ENCODE peak calls at places on chromosomes 2 and 18, in four cellular contexts. T is neuronal stem cell, W is H9, H is IMR-90. L is an unnamed sample.

GRCh38 chr2:104872866-104873688 is 19.2 kb downstream of the POU3F3 start:
- DNase-seq in H (peak), W (peak), T (peak), L (peak)

GRCh38 chr2:120858764-120859525 is 123.3 kb downstream of the GLI2 start:
- DNase-seq in H (no peak), T (peak), W (peak), L (peak)

GRCh38 chr2:235088608-235089020 is 136.8 kb downstream of the SH3BP4 start:
- DNase-seq in T (peak), W (no peak), H (no peak), L (peak)

GRCh38 chr2:130756041-130756720 is 841 bp downstream of the AMER3 start:
- DNase-seq in W (peak), H (no peak), T (peak), L (peak)

GRCh38 chr2:113876503-113877387 is 13.1 kb upstream of the ACTR3 start:
- DNase-seq in T (no peak), H (no peak), W (peak), L (peak)

GRCh38 chr2:219612605-219613286 is 14.7 kb upstream of the SLC4A3 start:
- DNase-seq in H (no peak), T (no peak), W (no peak), L (no peak)

GRCh38 chr2:189210250-189211075 is 30.9 kb upstream of the COL5A2 start:
- DNase-seq in H (peak), T (no peak), W (no peak), L (peak)

GRCh38 chr2:33126973-33127372 is 180.2 kb downstream of the LTBP1 start:
- DNase-seq in W (no peak), T (no peak), H (peak), L (no peak)

GRCh38 chr18:4455113-4455811 is at the start of gene DLGAP1:
- DNase-seq in W (peak), T (peak), H (no peak), L (peak)

GRCh38 chr2:170432823-170433222 is 254.9 kb downstream of the MYO3B start:
- DNase-seq in W (no peak), H (no peak), T (no peak), L (no peak)

GRCh38 chr2:18435425-18436037 is 124.9 kb downstream of the RDH14 start:
- DNase-seq in H (peak), T (peak), W (no peak), L (peak)

GRCh38 chr2:207087046-207087902 is 78.5 kb downstream of the KLF7 start:
- DNase-seq in T (no peak), W (no peak), H (no peak), L (no peak)

GRCh38 chr2:207082619-207083018 is 83.1 kb downstream of the KLF7 start:
- DNase-seq in H (no peak), W (no peak), T (no peak), L (no peak)

GRCh38 chr2:207086136-207086535 is 79.6 kb downstream of the KLF7 start:
- DNase-seq in H (no peak), W (no peak), T (no peak), L (no peak)

GRCh38 chr2:207085110-207085509 is 80.6 kb downstream of the KLF7 start:
- DNase-seq in T (no peak), W (no peak), H (no peak), L (no peak)

DNA sequence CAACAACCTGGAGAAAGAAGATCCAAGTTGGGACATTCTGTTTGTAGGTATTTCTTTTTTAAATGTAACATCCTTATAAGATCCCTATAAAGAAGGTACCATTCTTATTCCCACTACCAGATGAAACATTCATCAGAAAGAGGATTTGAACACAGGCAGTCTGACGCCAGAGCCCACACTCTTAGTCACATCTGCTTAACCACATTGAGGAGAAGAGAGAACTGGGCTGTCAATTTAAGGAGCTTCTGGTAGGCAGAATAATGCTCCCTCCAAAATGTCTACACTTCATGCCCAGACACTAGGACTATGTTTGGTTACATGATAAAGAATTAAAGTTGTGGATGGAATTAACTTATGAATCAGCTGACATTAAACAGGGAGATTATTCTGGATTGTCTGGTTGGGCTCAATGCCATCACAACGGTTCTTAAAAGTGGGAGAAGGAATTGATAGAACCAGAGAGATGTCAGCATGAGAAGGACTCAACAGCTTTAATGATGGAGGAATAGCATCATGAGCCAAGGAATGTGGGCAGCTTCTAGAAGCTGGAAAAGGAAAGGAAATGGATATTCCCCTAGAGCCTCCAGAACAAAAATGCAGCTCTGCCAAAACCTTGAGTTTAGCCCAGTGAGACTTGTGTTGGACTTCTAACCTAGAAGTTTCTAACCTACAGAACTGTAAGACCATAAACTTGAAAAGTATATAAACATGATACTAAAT is 82.2 kb downstream of the KLF7 start:
- DNase-seq in T (no peak), H (no peak), W (no peak), L (no peak)
- H2AK5ac ChIP-seq in T (no peak), H (no peak), W (no peak), L (no peak)

GRCh38 chr2:128879161-128879560 is 560.5 kb upstream of the HS6ST1 start:
- DNase-seq in H (no peak), W (peak), T (peak), L (peak)
- H3K27ac ChIP-seq in H (no peak), W (no peak), T (peak), L (no peak)

GRCh38 chr2:43019536-43020183 is 206.7 kb downstream of the ZFP36L2 start:
- DNase-seq in W (no peak), H (no peak), T (no peak), L (no peak)

GRCh38 chr2:43020296-43020695 is 206.1 kb downstream of the ZFP36L2 start:
- DNase-seq in T (no peak), H (no peak), W (no peak), L (no peak)

GRCh38 chr2:43022896-43023295 is 203.5 kb downstream of the ZFP36L2 start:
- DNase-seq in H (no peak), W (no peak), T (no peak), L (no peak)

GRCh38 chr2:43021791-43022500 is 204.5 kb downstream of the ZFP36L2 start:
- DNase-seq in W (peak), H (no peak), T (no peak), L (peak)

DNA sequence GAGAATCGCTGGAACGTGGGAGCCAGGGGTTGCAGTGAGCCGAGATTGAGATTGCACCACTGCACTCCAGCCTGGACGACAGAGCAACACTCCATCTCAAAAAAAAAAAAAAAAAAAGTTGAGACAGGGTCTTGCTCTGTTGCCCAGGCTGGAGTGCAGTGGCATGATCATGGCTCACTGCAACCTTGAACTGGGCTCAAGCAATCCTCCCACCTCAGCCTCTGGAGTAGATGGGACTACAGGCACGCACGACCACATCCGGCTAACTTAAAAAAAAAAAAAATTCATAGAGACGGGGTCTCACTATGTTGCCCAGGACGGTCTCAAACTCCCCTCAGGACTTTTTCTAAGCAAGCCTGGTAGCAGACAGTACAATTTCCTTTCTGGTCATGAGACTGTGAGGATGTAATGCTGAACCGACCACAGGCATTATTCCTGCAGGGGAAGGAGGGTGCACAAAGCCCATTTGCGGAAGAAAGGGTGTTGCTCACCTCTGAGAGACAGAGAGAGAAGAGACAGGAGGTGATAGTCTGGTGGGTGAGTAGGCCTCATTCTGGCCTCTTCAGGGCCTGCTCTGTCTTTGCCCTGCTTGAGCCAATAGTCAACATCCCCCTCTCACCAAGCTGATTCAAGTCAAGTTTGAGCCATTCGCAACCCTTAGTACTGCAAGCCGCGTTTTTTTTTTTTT is 205.3 kb downstream of the ZFP36L2 start:
- DNase-seq in T (no peak), H (no peak), W (no peak), L (peak)
- H2AK5ac ChIP-seq in T (no peak), H (no peak), W (no peak), L (no peak)

GRCh38 chr2:127901339-127902072 is 15.8 kb upstream of the AMMECR1L start:
- DNase-seq in H (peak), W (no peak), T (no peak), L (no peak)
- H3K27ac ChIP-seq in H (no peak), W (no peak), T (no peak), L (no peak)

DNA sequence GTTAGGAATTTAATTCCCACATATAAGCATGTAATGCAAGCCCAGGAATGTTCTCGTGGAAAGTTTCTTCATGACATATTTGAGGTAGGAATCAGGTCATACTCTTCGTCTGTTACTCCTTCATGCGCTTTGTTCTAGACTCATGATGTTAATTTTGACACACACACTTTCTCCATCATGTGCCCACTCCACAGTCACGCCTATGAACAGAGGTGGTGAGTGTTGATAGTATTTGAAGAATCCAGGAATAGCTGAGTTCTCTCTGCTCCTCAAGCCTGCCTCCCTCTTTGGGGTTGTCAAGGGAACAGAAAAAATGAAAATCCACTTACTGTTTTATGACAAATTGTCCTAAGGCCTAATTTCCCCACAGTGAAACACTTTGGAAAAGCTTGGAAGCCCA is 117.3 kb upstream of the SERPINE2 start:
- DNase-seq in T (no peak), H (no peak), W (no peak), L (no peak)
- H2AK5ac ChIP-seq in T (no peak), H (no peak), W (no peak), L (peak)

DNA sequence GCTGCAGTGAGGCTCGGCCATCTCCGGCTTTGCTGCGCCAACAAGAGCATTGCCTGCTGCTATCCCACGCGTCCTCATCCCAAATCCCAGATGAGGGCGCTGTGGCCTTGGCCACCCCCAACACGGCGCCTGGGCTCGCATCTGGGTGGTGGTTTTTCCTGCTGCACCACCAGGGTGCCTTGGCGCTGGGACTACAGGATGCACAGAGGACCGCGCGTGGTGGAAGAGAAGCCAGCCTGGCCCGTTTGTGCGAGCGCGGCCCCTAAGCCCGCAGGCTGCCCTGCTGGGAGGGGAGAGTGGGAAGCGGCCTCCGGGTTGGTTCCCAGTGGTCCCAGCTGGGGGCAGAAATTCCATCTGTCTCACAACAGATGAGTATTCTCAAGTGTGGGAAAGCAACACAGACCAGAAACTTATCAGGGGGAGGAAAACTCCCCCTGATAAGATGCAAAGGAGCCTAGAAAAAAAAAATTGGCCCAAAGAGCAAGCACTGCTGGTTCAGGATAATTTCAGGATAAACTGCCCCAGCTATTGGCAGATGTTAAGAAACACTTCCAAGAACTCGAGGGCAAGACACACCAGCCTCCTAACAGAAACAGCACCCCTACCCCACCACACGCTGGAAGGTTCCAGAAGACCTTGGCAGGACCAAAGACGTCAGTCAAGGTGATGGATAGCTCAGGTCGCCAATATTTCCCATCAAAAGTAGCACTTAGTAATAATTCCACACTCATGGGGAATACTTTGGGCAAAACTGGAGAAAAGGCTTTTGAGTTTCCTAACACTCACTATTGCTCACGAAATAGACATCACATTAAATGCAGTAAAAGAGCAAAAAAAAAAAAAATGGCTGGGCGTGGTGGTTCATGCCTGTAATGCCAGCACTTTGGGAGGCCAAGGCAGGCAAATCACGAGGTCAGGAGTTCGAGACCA is 152.1 kb downstream of the PXDN start:
- DNase-seq in T (peak), H (peak), W (peak), L (peak)
- H3K27ac ChIP-seq in T (no peak), H (no peak), W (no peak), L (no peak)

GRCh38 chr18:3247243-3248061 is at the start of gene MYL12A:
- DNase-seq in T (peak), W (peak), H (peak), L (peak)

GRCh38 chr18:3246636-3247242 is 862 bp upstream of the MYL12A start:
- DNase-seq in T (no peak), W (no peak), H (no peak), L (no peak)

GRCh38 chr18:3248062-3248669 is 565 bp downstream of the MYL12A start:
- DNase-seq in H (peak), W (no peak), T (peak), L (no peak)

GRCh38 chr18:3245185-3245564 is 2.4 kb upstream of the MYL12A start:
- DNase-seq in W (no peak), T (no peak), H (no peak), L (no peak)

DNA sequence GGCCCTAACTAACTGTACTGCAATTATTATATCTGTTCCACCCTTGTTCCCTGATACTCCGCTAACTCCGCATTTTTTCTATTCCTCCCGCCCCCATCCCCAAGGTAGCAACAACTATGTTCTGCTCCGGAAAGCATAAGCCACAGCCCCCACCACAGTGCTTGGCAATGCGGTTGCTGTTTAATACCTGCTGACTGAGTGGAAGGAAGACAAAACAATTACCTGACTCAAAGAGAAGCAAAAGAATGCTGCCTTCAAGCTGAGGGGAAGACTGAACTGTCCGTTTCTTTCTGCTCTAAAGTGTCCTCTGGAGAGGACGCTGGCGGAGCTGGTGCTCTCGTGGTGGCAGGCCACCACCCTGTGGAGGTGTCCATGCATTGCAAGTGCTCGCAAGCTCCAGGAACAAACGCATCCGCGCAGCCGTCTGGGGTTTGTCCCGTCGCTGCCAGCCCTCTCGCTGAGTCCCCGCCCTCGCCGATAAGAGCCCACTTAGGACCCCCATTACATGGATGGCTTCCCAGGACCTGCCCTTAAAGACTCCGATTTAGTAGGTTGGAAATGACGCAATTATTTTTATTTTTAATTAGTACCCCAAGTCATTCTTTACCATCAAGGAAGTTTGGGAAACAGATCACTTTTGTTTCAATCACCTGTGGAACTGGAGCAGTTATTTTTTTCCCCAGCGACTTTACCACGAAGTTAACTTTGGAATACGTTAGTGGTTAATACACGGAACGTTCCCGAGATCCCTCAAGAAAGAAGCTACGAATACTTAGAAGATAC is 1.6 kb upstream of the MYL12A start:
- DNase-seq in T (peak), H (peak), W (peak), L (peak)
- H2AK5ac ChIP-seq in T (no peak), H (no peak), W (no peak), L (no peak)

GRCh38 chr2:216545359-216545758 is 46.7 kb downstream of the RPL37A start:
- DNase-seq in W (no peak), T (no peak), H (peak), L (peak)
- H3K27ac ChIP-seq in W (no peak), T (no peak), H (peak), L (no peak)